ENCODE peak calls at places on chromosomes 4 and X, in four cellular contexts. M is astrocyte of the spinal cord, Q is left lung, I is RWPE1. C is an unnamed sample.

GRCh38 chr4:25563071-25563564 is 92.5 kb upstream of the SLC34A2 start:
- DNase-seq in M (no peak), Q (peak), I (no peak), C (no peak)

GRCh38 chr4:71830497-71831178 is 46.8 kb upstream of the GC start:
- DNase-seq in M (no peak), Q (no peak), I (no peak), C (no peak)

GRCh38 chr4:151184523-151185458 is 85.4 kb downstream of the RPS3A start:
- DNase-seq in M (peak), Q (no peak), I (peak), C (peak)

GRCh38 chrX:120207009-120207610 is 43.5 kb upstream of the ZBTB33 start:
- DNase-seq in M (no peak), Q (no peak), I (no peak), C (no peak)

GRCh38 chr4:15531792-15532191 is 62.1 kb downstream of the CC2D2A start:
- DNase-seq in M (no peak), Q (no peak), I (no peak), C (no peak)

GRCh38 chr4:128718793-128719192 is 90.7 kb upstream of the JADE1 start:
- DNase-seq in M (peak), Q (no peak), I (no peak), C (no peak)

GRCh38 chr4:61630548-61630947 is 430.4 kb downstream of the ADGRL3 start:
- DNase-seq in M (no peak), Q (no peak), I (no peak), C (no peak)

GRCh38 chrX:153966283-153966688 is 5.3 kb downstream of the HCFC1 start:
- DNase-seq in M (peak), Q (no peak), I (no peak), C (no peak)

GRCh38 chr4:151104621-151105020 is 5.2 kb downstream of the RPS3A start:
- DNase-seq in M (no peak), Q (no peak), I (no peak), C (no peak)

GRCh38 chr4:41594439-41594838 is 56.5 kb downstream of the LIMCH1 start:
- DNase-seq in M (no peak), Q (no peak), I (no peak), C (no peak)

GRCh38 chrX:44431206-44431605 is 87.7 kb upstream of the EFHC2 start:
- DNase-seq in M (peak), Q (no peak), I (peak), C (peak)

GRCh38 chrX:43940811-43941210 is 32.4 kb downstream of the NDP start:
- DNase-seq in M (peak), Q (no peak), I (peak), C (peak)

GRCh38 chrX:5753291-5753690 is 475.4 kb downstream of the NLGN4X start:
- DNase-seq in M (no peak), Q (no peak), I (no peak), C (no peak)

GRCh38 chr4:150385606-150386005 is 196.3 kb upstream of the MAB21L2 start:
- DNase-seq in M (peak), Q (no peak), I (peak), C (peak)

GRCh38 chr4:76955187-76955586 is 5.6 kb downstream of the SEPTIN11 start:
- DNase-seq in M (peak), Q (no peak), I (no peak), C (peak)

GRCh38 chr4:19739101-19739651 is 512.5 kb upstream of the SLIT2 start:
- DNase-seq in M (peak), Q (no peak), I (peak), C (peak)

GRCh38 chr4:173990126-173990878 is 293.2 kb downstream of the FBXO8 start:
- DNase-seq in M (peak), Q (no peak), I (peak), C (peak)

GRCh38 chr4:4574052-4574451 is 32.2 kb upstream of the STX18 start:
- DNase-seq in M (no peak), Q (no peak), I (no peak), C (no peak)

GRCh38 chr4:909821-910220 is 22.3 kb downstream of the GAK start:
- DNase-seq in M (no peak), Q (no peak), I (no peak), C (no peak)

GRCh38 chrX:124555036-124555595 is 208.8 kb downstream of the SH2D1A start:
- DNase-seq in M (peak), Q (no peak), I (peak), C (peak)

GRCh38 chrX:69312141-69312670 is 147.0 kb upstream of the PJA1 start:
- DNase-seq in M (no peak), Q (no peak), I (no peak), C (no peak)

GRCh38 chrX:112760697-112761096 is 79.9 kb downstream of the AMOT start:
- DNase-seq in M (no peak), Q (no peak), I (no peak), C (no peak)

GRCh38 chr4:143337600-143338287 is 1.1 kb downstream of the GAB1 start:
- DNase-seq in M (peak), Q (peak), I (no peak), C (peak)

GRCh38 chr4:6926681-6927478 is 17.3 kb downstream of the TBC1D14 start:
- DNase-seq in M (no peak), Q (peak), I (no peak), C (peak)

GRCh38 chr4:15526924-15527592 is 57.4 kb downstream of the CC2D2A start:
- DNase-seq in M (no peak), Q (no peak), I (no peak), C (no peak)

GRCh38 chrX:110180928-110181310 is 137.0 kb downstream of the AMMECR1 start:
- DNase-seq in M (peak), Q (no peak), I (no peak), C (peak)

GRCh38 chr4:133389029-133389428 is 239.9 kb downstream of the PCDH10 start:
- DNase-seq in M (no peak), Q (no peak), I (no peak), C (no peak)